ENCODE peak calls at places on chromosomes 6 and 20, in six cellular contexts. W is activated CD4-positive, alpha-beta T cell treated with anti-CD3 and anti-CD28 coated beads, Interleukin-2, amount 50 U/mL, for 4 hours; R is astrocyte; B is cerebellum; D is Peyer's patch; P is activated naive CD8-positive, alpha-beta T cell treated with anti-CD3 and anti-CD28 coated beads for 36 hours. E is an unnamed sample.

GRCh38 chr20:37935435-37935834 is 32.5 kb downstream of the VSTM2L start:
- DNase-seq in W (no peak), R (no peak), B (no peak), D (peak), P (no peak), E (no peak)

GRCh38 chr20:50373674-50374286 is 136.4 kb upstream of the PTPN1 start:
- DNase-seq in W (no peak), R (peak), B (no peak), D (peak), P (no peak), E (no peak)

GRCh38 chr20:23143098-23143497 is 57.0 kb upstream of the CD93 start:
- DNase-seq in W (no peak), R (peak), B (no peak), D (no peak), P (peak), E (peak)

GRCh38 chr6:52929321-52930164 is 20.0 kb upstream of the GSTA3 start:
- DNase-seq in W (no peak), R (peak), B (no peak), D (peak), P (no peak), E (no peak)

GRCh38 chr6:108556864-108557493 is 3.7 kb upstream of the FOXO3 start:
- DNase-seq in W (no peak), R (no peak), B (no peak), D (no peak), P (no peak), E (no peak)

GRCh38 chr6:3484946-3485345 is 28.1 kb upstream of the SLC22A23 start:
- DNase-seq in W (no peak), R (no peak), B (no peak), D (no peak), P (no peak), E (no peak)

GRCh38 chr6:43995137-43995536 is 132.1 kb downstream of the MRPL14 start:
- DNase-seq in W (no peak), R (no peak), B (no peak), D (no peak), P (no peak), E (no peak)

GRCh38 chr6:21263531-21264287 is 329.8 kb upstream of the SOX4 start:
- DNase-seq in W (no peak), R (peak), B (no peak), D (no peak), P (no peak), E (no peak)

GRCh38 chr6:167786859-167787675 is 39.6 kb upstream of the AFDN start:
- DNase-seq in W (no peak), R (no peak), B (no peak), D (no peak), P (no peak), E (no peak)

GRCh38 chr6:12017263-12017662 is 5.2 kb downstream of the HIVEP1 start:
- DNase-seq in W (no peak), R (no peak), B (no peak), D (no peak), P (peak), E (no peak)

GRCh38 chr6:157014871-157015270 is 237.7 kb downstream of the ARID1B start:
- DNase-seq in W (no peak), R (no peak), B (no peak), D (no peak), P (no peak), E (no peak)

GRCh38 chr6:27495386-27496135 is 22.7 kb upstream of the ZNF184 start:
- DNase-seq in W (peak), R (peak), B (no peak), D (no peak), P (peak), E (no peak)

GRCh38 chr6:73394577-73395354 is at the start of gene DDX43:
- DNase-seq in W (peak), R (peak), B (no peak), D (peak), P (peak), E (peak)

GRCh38 chr6:158603261-158604047 is 41.1 kb downstream of the DYNLT1 start:
- DNase-seq in W (no peak), R (no peak), B (no peak), D (no peak), P (no peak), E (no peak)

GRCh38 chr6:46863791-46864190 is 57.9 kb downstream of the ADGRF5 start:
- DNase-seq in W (no peak), R (no peak), B (no peak), D (no peak), P (no peak), E (no peak)

GRCh38 chr6:26273673-26274595 is 91.1 kb upstream of the BTN3A2 start:
- DNase-seq in W (peak), R (peak), B (peak), D (no peak), P (no peak), E (no peak)

GRCh38 chr20:61284752-61285151 is 32.7 kb downstream of the CDH4 start:
- DNase-seq in W (no peak), R (no peak), B (no peak), D (no peak), P (no peak), E (no peak)

GRCh38 chr20:41716436-41716835 is 98.3 kb upstream of the CHD6 start:
- DNase-seq in W (no peak), R (no peak), B (no peak), D (no peak), P (no peak), E (no peak)

GRCh38 chr20:48584391-48585249 is 243.2 kb downstream of the PREX1 start:
- DNase-seq in W (no peak), R (no peak), B (no peak), D (no peak), P (no peak), E (no peak)

GRCh38 chr6:43014434-43014909 is 423 bp downstream of the KLHDC3 start:
- DNase-seq in W (no peak), R (peak), B (no peak), D (no peak), P (no peak), E (no peak)

GRCh38 chr6:157764346-157765068 is 58.5 kb upstream of the SNX9 start:
- DNase-seq in W (peak), R (peak), B (no peak), D (peak), P (peak), E (peak)

GRCh38 chr6:56375806-56376205 is 128.4 kb upstream of the COL21A1 start:
- DNase-seq in W (no peak), R (no peak), B (no peak), D (no peak), P (no peak), E (no peak)

GRCh38 chr6:87645080-87645479 is 55.1 kb downstream of the ORC3 start:
- DNase-seq in W (no peak), R (no peak), B (no peak), D (no peak), P (no peak), E (no peak)

GRCh38 chr6:105263685-105264298 is 84.0 kb upstream of the POPDC3 start:
- DNase-seq in W (no peak), R (peak), B (no peak), D (no peak), P (no peak), E (no peak)

GRCh38 chr6:108127056-108127455 is 38.8 kb upstream of the NR2E1 start:
- DNase-seq in W (no peak), R (no peak), B (no peak), D (no peak), P (no peak), E (no peak)